ENCODE peak calls at places on chromosomes 13 and 19, in seven cellular contexts. K is uterus; C is stomach; X is CD8-positive, alpha-beta T cell; G is tibial nerve; R is effector memory CD4-positive, alpha-beta T cell; S is breast epithelium. U is an unnamed sample.

GRCh38 chr13:41603917-41604316 is 146.6 kb downstream of the RGCC start:
- DNase-seq in C (no peak), G (no peak), K (no peak), S (no peak), X (no peak), R (no peak), U (peak; percentile 42)

GRCh38 chr13:50850445-50850844 is 7.0 kb upstream of the DLEU7 start:
- DNase-seq in X (no peak), K (no peak), C (no peak), G (no peak), S (no peak), R (no peak), U (no peak)

GRCh38 chr13:52405767-52406494 is at the start of gene THSD1:
- DNase-seq in S (no peak), R (no peak), X (no peak), G (peak; percentile 51), K (peak; percentile 59), C (peak; percentile 38), U (peak; percentile 63)

GRCh38 chr19:3338541-3339181 is 27.7 kb upstream of the NFIC start:
- DNase-seq in X (peak; percentile 81), R (peak; percentile 43), K (no peak), C (peak; percentile 87), S (peak; percentile 80), G (no peak), U (no peak)

GRCh38 chr13:109743706-109744453 is 42.5 kb downstream of the IRS2 start:
- DNase-seq in K (peak; percentile 60), R (no peak), C (no peak), G (no peak), S (no peak), X (peak; percentile 28), U (peak; percentile 62)

GRCh38 chr19:18668744-18669523 is 14.5 kb upstream of the CRTC1 start:
- DNase-seq in C (no peak), R (no peak), K (no peak), S (no peak), X (no peak), G (no peak), U (no peak)

GRCh38 chr19:36573948-36574726 is 1.0 kb upstream of the ZNF529 start:
- DNase-seq in G (no peak), R (no peak), X (no peak), C (peak; percentile 26), K (no peak), S (no peak), U (peak; percentile 57)

GRCh38 chr13:107441279-107441678 is 774.1 kb downstream of the LIG4 start:
- DNase-seq in S (no peak), K (no peak), C (no peak), R (no peak), X (no peak), G (no peak), U (peak; percentile 55)

GRCh38 chr19:38046254-38047047 is 139.4 kb downstream of the SIPA1L3 start:
- DNase-seq in X (no peak), S (no peak), G (no peak), K (no peak), R (no peak), C (peak; percentile 35), U (no peak)

GRCh38 chr13:107374038-107374437 is 806.1 kb upstream of the ARGLU1 start:
- DNase-seq in S (no peak), X (no peak), C (no peak), R (no peak), G (no peak), K (no peak), U (no peak)

GRCh38 chr19:11373166-11373884 is 1.1 kb upstream of the SWSAP1 start:
- DNase-seq in R (no peak), S (no peak), K (no peak), X (no peak), G (no peak), C (peak; percentile 44), U (no peak)

GRCh38 chr19:39498262-39499081 is at the start of gene DLL3:
- DNase-seq in X (no peak), R (no peak), C (no peak), G (no peak), S (no peak), K (no peak), U (peak; percentile 27)

GRCh38 chr19:51421229-51422052 is 4.0 kb upstream of the SIGLEC10 start:
- DNase-seq in G (no peak), C (no peak), S (no peak), X (no peak), R (no peak), K (no peak), U (no peak)

GRCh38 chr19:17525141-17525540 is 13.7 kb downstream of the PGLS start:
- DNase-seq in X (no peak), R (no peak), C (no peak), G (no peak), S (no peak), K (no peak), U (no peak)
- H3K4me1 ChIP-seq in X (peaks cover 39% of the 10 kb centered on the region), R (peaks cover 20% of the 10 kb centered on the region), C (no peaks in the 10 kb centered on the region), G (no peaks in the 10 kb centered on the region), S (no peaks in the 10 kb centered on the region), K (no peaks in the 10 kb centered on the region), U (no peaks in the 10 kb centered on the region)

GRCh38 chr13:21218351-21219043 is 42.0 kb downstream of the MRPL57 start:
- DNase-seq in C (no peak), G (no peak), X (no peak), K (no peak), S (no peak), R (no peak), U (no peak)
- H3K4me1 ChIP-seq in C (no peaks in the 10 kb centered on the region), G (no peaks in the 10 kb centered on the region), X (peaks cover 11% of the 10 kb centered on the region), K (no peaks in the 10 kb centered on the region), S (no peaks in the 10 kb centered on the region), R (no peaks in the 10 kb centered on the region), U (peaks cover 5% of the 10 kb centered on the region)

GRCh38 chr13:97252735-97253134 is 30.6 kb downstream of the MBNL2 start:
- DNase-seq in S (no peak), C (no peak), G (no peak), K (no peak), R (no peak), X (no peak), U (no peak)
- H3K4me1 ChIP-seq in S (peaks cover 9% of the 10 kb centered on the region), C (peaks cover 44% of the 10 kb centered on the region), G (peaks cover 82% of the 10 kb centered on the region), K (peaks cover 16% of the 10 kb centered on the region), R (peaks cover 11% of the 10 kb centered on the region), X (peaks cover 4% of the 10 kb centered on the region), U (peaks cover 80% of the 10 kb centered on the region)

DNA sequence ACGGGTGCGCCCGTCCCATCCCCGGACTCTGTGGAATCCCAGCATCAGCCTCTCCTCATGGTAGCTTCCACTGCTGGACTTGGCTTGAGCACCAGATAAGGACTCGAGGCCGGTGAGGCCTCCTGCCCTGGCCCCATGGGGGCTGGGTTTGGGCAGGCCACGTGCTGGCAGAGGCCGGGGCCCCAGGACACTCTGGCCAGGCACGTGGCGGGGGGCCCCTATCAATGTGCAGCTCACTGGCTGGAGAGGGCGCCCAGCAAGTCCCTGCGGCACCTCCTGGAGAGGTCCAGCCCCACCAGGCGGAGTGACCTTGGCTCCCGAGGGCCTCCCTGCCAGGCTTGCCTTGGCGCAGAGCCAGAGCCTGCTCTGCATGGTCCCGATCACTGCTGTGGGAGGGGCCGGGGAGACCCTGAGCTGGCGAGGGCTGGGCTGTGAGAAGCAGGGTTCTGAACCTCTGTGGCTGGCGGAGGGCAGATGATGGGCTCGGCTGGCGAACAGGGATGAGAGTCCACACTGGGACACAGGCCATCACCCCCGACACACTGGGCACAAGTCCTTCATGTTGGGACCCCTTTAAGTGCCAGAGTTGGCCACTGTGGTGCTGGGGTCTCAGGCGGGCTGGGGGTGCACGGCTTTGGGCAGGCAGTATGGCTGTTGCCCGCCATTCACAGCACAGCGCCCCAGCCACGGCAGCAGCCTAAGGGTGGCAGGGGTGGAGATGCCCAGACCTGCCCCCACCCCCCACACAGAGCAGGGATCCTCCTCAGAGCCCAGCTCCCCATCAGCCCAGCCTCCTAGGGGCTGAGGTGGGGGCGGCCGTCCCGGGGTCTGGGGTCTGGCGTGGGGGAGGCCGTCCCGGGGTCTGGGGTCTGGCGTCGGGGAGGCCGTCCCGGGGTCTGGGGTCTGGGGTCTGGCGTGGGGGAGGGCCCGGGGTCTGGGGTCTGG is 19.1 kb downstream of the CEBPG start:
- DNase-seq in S (peak; percentile 49), G (peak; percentile 12), X (no peak), K (peak; percentile 27), R (no peak), C (peak; percentile 59), U (no peak)
- H3K4me1 ChIP-seq in S (peaks cover 58% of the 10 kb centered on the region), G (peaks cover 94% of the 10 kb centered on the region), X (no peaks in the 10 kb centered on the region), K (peaks cover 57% of the 10 kb centered on the region), R (no peaks in the 10 kb centered on the region), C (peaks cover 57% of the 10 kb centered on the region), U (peaks cover 87% of the 10 kb centered on the region)

U was measured in adipocyte.